ENCODE peak calls at places on chromosome 20, in five cellular contexts. C is cardiac fibroblast, Y is non-pigmented ciliary epithelial cell, M is NAMALWA, A is GM18507. V is an unnamed sample.

GRCh38 chr20:1856419-1856818 is 38.8 kb upstream of the SIRPA start:
- DNase-seq in C (no peak), A (no peak), M (no peak), Y (no peak), V (no peak)

GRCh38 chr20:45467861-45468260 is 1.7 kb upstream of the WFDC2 start:
- DNase-seq in A (no peak), M (no peak), Y (no peak), C (no peak), V (no peak)

GRCh38 chr20:35318502-35319157 is 26.4 kb upstream of the FAM83C start:
- DNase-seq in M (no peak), C (peak), Y (peak), A (no peak), V (no peak)

GRCh38 chr20:59136027-59136426 is 27.6 kb upstream of the ZNF831 start:
- DNase-seq in C (no peak), Y (no peak), M (no peak), A (no peak), V (no peak)

GRCh38 chr20:4721719-4722118 is at the start of gene PRND:
- DNase-seq in C (no peak), M (no peak), Y (no peak), A (no peak), V (no peak)

GRCh38 chr20:36641506-36641843 is 4.5 kb downstream of the SLA2 start:
- DNase-seq in C (no peak), A (no peak), M (no peak), Y (no peak), V (no peak)

GRCh38 chr20:44621325-44621724 is 30.2 kb downstream of the ADA start:
- DNase-seq in C (no peak), A (no peak), Y (no peak), M (no peak), V (no peak)

GRCh38 chr20:1646975-1647431 is 10.6 kb downstream of the SIRPG start:
- DNase-seq in Y (no peak), A (no peak), M (no peak), C (no peak), V (no peak)

GRCh38 chr20:37251836-37252477 is 9.7 kb downstream of the GHRH start:
- DNase-seq in A (no peak), Y (no peak), M (no peak), C (no peak), V (no peak)

GRCh38 chr20:62837790-62838458 is 21.1 kb downstream of the COL9A3 start:
- DNase-seq in Y (no peak), M (peak), A (no peak), C (no peak), V (peak)